ENCODE peak calls at places on chromosomes 12 and 14, in eight cellular contexts. One of them, this sample, is unnamed.

GRCh38 chr14:24297190-24297964 is 2.2 kb downstream of the DHRS1 start:
- DNase-seq in fibroblast of mammary gland: peak; percentile 20
- DNase-seq in NCI-H1092: no peak
- DNase-seq in T47D: peak; percentile 73
- DNase-seq in fibroblast of the conjunctiva: no peak
- DNase-seq in pons: peak; percentile 40
- DNase-seq in activated CD4-positive, alpha-beta T cell treated with anti-CD3 and anti-CD28 coated beads for 48 hours: no peak
- DNase-seq in colonic mucosa: no peak
- DNase-seq in this sample: no peak

GRCh38 chr14:29822430-29822709 is 105.3 kb downstream of the PRKD1 start:
- DNase-seq in fibroblast of the conjunctiva: no peak
- DNase-seq in NCI-H1092: no peak
- DNase-seq in fibroblast of mammary gland: no peak
- DNase-seq in activated CD4-positive, alpha-beta T cell treated with anti-CD3 and anti-CD28 coated beads for 48 hours: no peak
- DNase-seq in T47D: no peak
- DNase-seq in colonic mucosa: no peak
- DNase-seq in pons: no peak
- DNase-seq in this sample: no peak

GRCh38 chr14:29629839-29630238 is 297.8 kb downstream of the PRKD1 start:
- DNase-seq in NCI-H1092: no peak
- DNase-seq in T47D: no peak
- DNase-seq in fibroblast of mammary gland: no peak
- DNase-seq in fibroblast of the conjunctiva: no peak
- DNase-seq in activated CD4-positive, alpha-beta T cell treated with anti-CD3 and anti-CD28 coated beads for 48 hours: no peak
- DNase-seq in pons: no peak
- DNase-seq in colonic mucosa: no peak
- DNase-seq in this sample: no peak

GRCh38 chr12:51910168-51910567 is 2.9 kb downstream of the ACVRL1 start:
- DNase-seq in fibroblast of mammary gland: peak; percentile 56
- DNase-seq in colonic mucosa: no peak
- DNase-seq in pons: no peak
- DNase-seq in NCI-H1092: no peak
- DNase-seq in fibroblast of the conjunctiva: no peak
- DNase-seq in T47D: no peak
- DNase-seq in activated CD4-positive, alpha-beta T cell treated with anti-CD3 and anti-CD28 coated beads for 48 hours: no peak
- DNase-seq in this sample: no peak

GRCh38 chr12:68468036-68468435 is 135.9 kb upstream of the MDM1 start:
- DNase-seq in pons: no peak
- DNase-seq in activated CD4-positive, alpha-beta T cell treated with anti-CD3 and anti-CD28 coated beads for 48 hours: no peak
- DNase-seq in colonic mucosa: no peak
- DNase-seq in fibroblast of mammary gland: no peak
- DNase-seq in fibroblast of the conjunctiva: no peak
- DNase-seq in NCI-H1092: no peak
- DNase-seq in T47D: no peak
- DNase-seq in this sample: no peak

GRCh38 chr12:27524839-27525238 is 833 bp downstream of the PPFIBP1 start:
- DNase-seq in fibroblast of mammary gland: peak; percentile 57
- DNase-seq in activated CD4-positive, alpha-beta T cell treated with anti-CD3 and anti-CD28 coated beads for 48 hours: no peak
- DNase-seq in colonic mucosa: peak; percentile 40
- DNase-seq in T47D: peak; percentile 9
- DNase-seq in pons: peak; percentile 72
- DNase-seq in fibroblast of the conjunctiva: no peak
- DNase-seq in NCI-H1092: no peak
- DNase-seq in this sample: no peak

GRCh38 chr14:95507701-95508103 is 8.7 kb downstream of the SYNE3 start:
- DNase-seq in colonic mucosa: no peak
- DNase-seq in pons: no peak
- DNase-seq in fibroblast of the conjunctiva: no peak
- DNase-seq in fibroblast of mammary gland: peak; percentile 81
- DNase-seq in activated CD4-positive, alpha-beta T cell treated with anti-CD3 and anti-CD28 coated beads for 48 hours: no peak
- DNase-seq in NCI-H1092: no peak
- DNase-seq in T47D: no peak
- DNase-seq in this sample: no peak

GRCh38 chr12:120470150-120470817 is 736 bp upstream of the SRSF9 start:
- DNase-seq in pons: no peak
- DNase-seq in colonic mucosa: peak; percentile 24
- DNase-seq in NCI-H1092: no peak
- DNase-seq in T47D: peak; percentile 58
- DNase-seq in activated CD4-positive, alpha-beta T cell treated with anti-CD3 and anti-CD28 coated beads for 48 hours: no peak
- DNase-seq in fibroblast of mammary gland: peak; percentile 28
- DNase-seq in fibroblast of the conjunctiva: no peak
- DNase-seq in this sample: no peak

GRCh38 chr12:6929806-6930452 is 2.2 kb downstream of the ATN1 start:
- DNase-seq in colonic mucosa: no peak
- DNase-seq in fibroblast of mammary gland: no peak
- DNase-seq in fibroblast of the conjunctiva: no peak
- DNase-seq in NCI-H1092: no peak
- DNase-seq in pons: no peak
- DNase-seq in T47D: no peak
- DNase-seq in activated CD4-positive, alpha-beta T cell treated with anti-CD3 and anti-CD28 coated beads for 48 hours: no peak
- DNase-seq in this sample: no peak

GRCh38 chr12:15788266-15789214 is 648 bp downstream of the EPS8 start:
- DNase-seq in fibroblast of mammary gland: peak; percentile 53
- DNase-seq in activated CD4-positive, alpha-beta T cell treated with anti-CD3 and anti-CD28 coated beads for 48 hours: no peak
- DNase-seq in colonic mucosa: peak; percentile 68
- DNase-seq in NCI-H1092: peak; percentile 52
- DNase-seq in fibroblast of the conjunctiva: no peak
- DNase-seq in T47D: peak; percentile 74
- DNase-seq in pons: peak; percentile 61
- DNase-seq in this sample: no peak

GRCh38 chr12:43349863-43350262 is 202.1 kb downstream of the ADAMTS20 start:
- DNase-seq in fibroblast of mammary gland: peak; percentile 47
- DNase-seq in pons: no peak
- DNase-seq in activated CD4-positive, alpha-beta T cell treated with anti-CD3 and anti-CD28 coated beads for 48 hours: no peak
- DNase-seq in NCI-H1092: no peak
- DNase-seq in fibroblast of the conjunctiva: no peak
- DNase-seq in colonic mucosa: no peak
- DNase-seq in T47D: peak; percentile 32
- DNase-seq in this sample: no peak

GRCh38 chr14:90405755-90406154 is 8.9 kb downstream of the CALM1 start:
- DNase-seq in activated CD4-positive, alpha-beta T cell treated with anti-CD3 and anti-CD28 coated beads for 48 hours: no peak
- DNase-seq in fibroblast of the conjunctiva: no peak
- DNase-seq in colonic mucosa: no peak
- DNase-seq in pons: peak; percentile 5
- DNase-seq in NCI-H1092: no peak
- DNase-seq in T47D: no peak
- DNase-seq in fibroblast of mammary gland: no peak
- DNase-seq in this sample: no peak

GRCh38 chr14:32865827-32866376 is 72.8 kb upstream of the NPAS3 start:
- DNase-seq in T47D: no peak
- DNase-seq in pons: no peak
- DNase-seq in activated CD4-positive, alpha-beta T cell treated with anti-CD3 and anti-CD28 coated beads for 48 hours: no peak
- DNase-seq in fibroblast of mammary gland: no peak
- DNase-seq in NCI-H1092: no peak
- DNase-seq in fibroblast of the conjunctiva: no peak
- DNase-seq in colonic mucosa: no peak
- DNase-seq in this sample: no peak

GRCh38 chr14:101103321-101103901 is 199.9 kb upstream of the RTL1 start:
- DNase-seq in T47D: no peak
- DNase-seq in pons: no peak
- DNase-seq in colonic mucosa: peak; percentile 10
- DNase-seq in NCI-H1092: no peak
- DNase-seq in fibroblast of the conjunctiva: no peak
- DNase-seq in activated CD4-positive, alpha-beta T cell treated with anti-CD3 and anti-CD28 coated beads for 48 hours: no peak
- DNase-seq in fibroblast of mammary gland: no peak
- DNase-seq in this sample: no peak